ENCODE peak calls at places on chromosomes 13 and 19, in ten cellular contexts. B, Y, T, L, H, E, K, U, F and Z are unnamed samples.

GRCh38 chr19:42088471-42089190 is 12.7 kb downstream of the ZNF574 start:
- DNase-seq in B (peak), Y (peak), L (no peak), T (no peak), U (no peak), F (no peak), K (peak), E (no peak), H (peak), Z (peak)

GRCh38 chr13:39767791-39768564 is 112.5 kb downstream of the COG6 start:
- DNase-seq in F (no peak), T (peak), Y (peak), L (peak), B (no peak), H (no peak), U (no peak), E (no peak), K (no peak), Z (no peak)

GRCh38 chr13:74128171-74128767 is 5.9 kb downstream of the KLF12 start:
- DNase-seq in F (peak), H (peak), L (no peak), B (peak), Y (peak), T (no peak), K (no peak), U (no peak), E (no peak), Z (no peak)

GRCh38 chr19:23932878-23933277 is 18.2 kb downstream of the ZNF726 start:
- DNase-seq in K (no peak), E (no peak), H (no peak), B (no peak), F (no peak), T (no peak), L (no peak), Y (no peak), U (no peak), Z (no peak)

GRCh38 chr19:18257503-18258470 is 16.5 kb downstream of the IQCN start:
- DNase-seq in T (no peak), H (no peak), U (no peak), F (no peak), B (no peak), L (no peak), E (no peak), K (no peak), Y (no peak), Z (no peak)

GRCh38 chr13:64154514-64154913 is 2738.9 kb upstream of the PCDH20 start:
- DNase-seq in K (peak), F (no peak), H (no peak), Y (peak), U (no peak), B (peak), T (no peak), L (no peak), E (no peak), Z (no peak)

GRCh38 chr19:2775556-2776430 is 7.3 kb downstream of the SGTA start:
- DNase-seq in B (peak), H (no peak), L (no peak), E (no peak), K (peak), T (peak), F (no peak), U (no peak), Y (peak), Z (no peak)

GRCh38 chr19:13164370-13165090 is 14.3 kb downstream of the IER2 start:
- DNase-seq in T (peak), F (peak), L (peak), K (no peak), E (no peak), U (no peak), H (no peak), B (peak), Y (peak), Z (no peak)

GRCh38 chr13:65613004-65613403 is 1617.1 kb downstream of the PCDH9 start:
- DNase-seq in F (no peak), H (no peak), T (no peak), Y (no peak), E (no peak), B (no peak), U (no peak), L (no peak), K (no peak), Z (no peak)

GRCh38 chr13:34176636-34177035 is 358.7 kb downstream of the RFC3 start:
- DNase-seq in Y (no peak), H (no peak), K (no peak), F (no peak), T (no peak), B (no peak), E (no peak), L (no peak), U (no peak), Z (no peak)

GRCh38 chr13:52921194-52921593 is 72.8 kb upstream of the PCDH8 start:
- DNase-seq in U (peak), E (no peak), K (no peak), H (no peak), B (no peak), Y (no peak), F (no peak), L (peak), T (peak), Z (no peak)

GRCh38 chr13:61900033-61900432 is 484.4 kb upstream of the PCDH20 start:
- DNase-seq in U (no peak), E (no peak), L (no peak), H (no peak), T (no peak), Y (no peak), B (no peak), F (no peak), K (no peak), Z (no peak)

GRCh38 chr19:17725422-17726078 is 6.3 kb downstream of the MAP1S start:
- DNase-seq in K (no peak), T (no peak), E (no peak), U (no peak), Y (no peak), L (no peak), F (no peak), H (no peak), B (no peak), Z (no peak)

GRCh38 chr19:42176990-42177685 is 40.3 kb downstream of the DEDD2 start:
- DNase-seq in Y (peak), K (peak), F (peak), B (peak), T (peak), E (no peak), L (peak), U (no peak), H (peak), Z (no peak)

GRCh38 chr19:49073514-49074378 is 1.2 kb upstream of the KCNA7 start:
- DNase-seq in E (no peak), U (no peak), Y (no peak), K (no peak), F (no peak), H (no peak), T (no peak), L (no peak), B (no peak), Z (no peak)

GRCh38 chr13:101512650-101513049 is 60.2 kb downstream of the ITGBL1 start:
- DNase-seq in U (no peak), H (no peak), L (no peak), T (no peak), B (peak), Y (peak), F (no peak), E (no peak), K (peak), Z (no peak)

DNA sequence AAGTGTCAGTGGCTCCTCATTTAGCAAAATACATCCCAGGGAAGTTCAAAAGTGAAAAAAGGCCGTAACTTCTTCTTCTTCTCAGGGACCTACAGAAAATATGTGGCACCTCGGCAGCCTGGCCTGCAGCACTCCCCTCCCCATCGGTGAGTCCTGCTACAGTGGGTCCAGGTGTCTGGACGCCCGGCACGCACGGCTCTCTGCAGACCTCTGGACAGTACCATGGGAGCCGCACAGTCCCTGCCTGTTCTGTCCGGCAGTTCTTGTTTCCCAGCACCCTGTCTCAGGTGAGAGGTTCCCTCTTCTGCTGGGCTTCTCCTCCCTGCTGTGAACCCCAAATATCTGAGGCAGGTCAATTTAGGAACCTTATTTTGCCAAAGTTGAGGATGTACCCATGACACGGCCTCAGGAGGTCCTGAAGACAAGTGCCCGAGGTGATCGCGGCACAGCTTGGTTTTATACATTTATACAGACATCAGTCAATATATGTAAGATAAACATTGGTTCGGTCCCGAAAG is 36.8 kb upstream of the ALOX5AP start:
- DNase-seq in T (no peak), H (no peak), K (no peak), E (no peak), L (no peak), B (no peak), U (no peak), F (no peak), Y (no peak), Z (no peak)
- TF ChIP-seq CTCF in T (no peak), H (no peak), K (no peak), E (no peak), L (no peak), B (no peak), U (no peak), F (no peak), Y (no peak), Z (no peak)

GRCh38 chr13:110129539-110130186 is 177.3 kb downstream of the COL4A1 start:
- DNase-seq in K (no peak), B (no peak), Y (no peak), F (no peak), T (no peak), H (no peak), U (no peak), E (no peak), L (no peak), Z (no peak)
- H3K4me3 ChIP-seq in K (no peak), B (no peak), Y (no peak), F (no peak), T (no peak), H (no peak), U (no peak), E (no peak), L (no peak), Z (no peak)

GRCh38 chr13:98447881-98448641 is 128.8 kb downstream of the STK24 start:
- DNase-seq in F (peak), L (peak), K (no peak), E (no peak), B (no peak), T (peak), Y (peak), U (peak), H (no peak), Z (no peak)
- TF ChIP-seq CTCF in F (peak), L (peak), K (peak), E (no peak), B (peak), T (no peak), Y (peak), U (peak), H (peak), Z (peak)

GRCh38 chr19:46133101-46133627 is 8.7 kb upstream of the IGFL3 start:
- DNase-seq in E (no peak), Y (peak), H (peak), B (peak), U (no peak), L (peak), K (peak), T (peak), F (no peak), Z (peak)
- H3K4me3 ChIP-seq in E (peak), Y (peak), H (peak), B (peak), U (no peak), L (no peak), K (peak), T (no peak), F (no peak), Z (peak)

DNA sequence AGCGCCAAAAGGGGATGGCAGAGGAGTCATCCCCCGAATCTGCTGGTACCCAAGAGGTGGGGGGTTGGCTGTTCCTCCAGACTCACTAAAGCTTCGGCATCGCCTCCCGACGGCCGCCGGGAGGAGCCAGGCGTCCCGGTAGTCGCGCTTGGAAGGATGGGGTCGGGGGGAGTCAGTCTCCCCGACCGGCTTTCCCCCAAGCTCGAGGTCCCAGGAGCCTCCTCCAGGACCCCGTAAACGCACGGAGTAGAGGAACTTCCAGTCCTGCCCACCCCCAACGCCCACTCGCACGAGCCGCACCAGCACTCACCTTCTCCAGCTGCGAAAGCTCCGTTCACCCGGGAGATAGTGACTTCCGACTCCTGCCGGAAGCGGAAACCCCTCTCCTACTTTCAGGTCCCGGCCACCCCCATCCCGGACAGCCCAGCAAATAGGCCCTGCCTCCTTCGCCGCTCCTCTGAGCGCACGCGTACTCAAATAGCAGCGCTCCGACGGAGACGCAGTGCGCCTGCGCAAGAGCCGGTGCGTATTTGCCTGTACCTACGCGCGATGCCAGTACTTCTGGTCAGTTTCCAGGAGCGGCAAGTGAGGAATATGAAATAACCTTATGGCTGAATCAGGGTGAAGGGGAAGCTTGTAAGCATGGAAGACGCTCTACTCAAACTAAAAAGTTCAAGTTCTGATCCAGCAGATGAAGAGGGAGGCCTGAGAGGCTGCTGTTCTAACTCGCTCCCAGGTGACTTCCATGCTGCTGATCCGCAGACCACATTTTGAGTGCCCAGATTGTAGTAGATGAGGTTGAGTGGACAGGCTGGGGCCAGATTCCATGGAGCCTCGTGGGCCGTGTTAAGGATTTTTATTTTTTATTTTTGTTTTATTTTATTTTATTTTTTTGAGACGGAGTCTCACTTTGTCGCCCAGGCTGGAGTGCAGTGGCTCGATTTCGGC is at the start of gene ELOF1:
- DNase-seq in T (peak), F (peak), B (peak), H (peak), U (peak), K (peak), E (peak), L (peak), Y (peak), Z (peak)
- TF ChIP-seq CTCF in T (no peak), F (peak), B (peak), H (peak), U (peak), K (peak), E (peak), L (no peak), Y (peak), Z (peak)

GRCh38 chr19:45779231-45780145 is 2.8 kb downstream of the DMPK start:
- DNase-seq in B (peak), L (peak), U (no peak), K (no peak), E (peak), F (peak), Y (peak), H (no peak), T (peak), Z (no peak)
- H3K4me3 ChIP-seq in B (no peak), L (peak), U (peak), K (no peak), E (peak), F (no peak), Y (no peak), H (no peak), T (no peak), Z (peak)

DNA sequence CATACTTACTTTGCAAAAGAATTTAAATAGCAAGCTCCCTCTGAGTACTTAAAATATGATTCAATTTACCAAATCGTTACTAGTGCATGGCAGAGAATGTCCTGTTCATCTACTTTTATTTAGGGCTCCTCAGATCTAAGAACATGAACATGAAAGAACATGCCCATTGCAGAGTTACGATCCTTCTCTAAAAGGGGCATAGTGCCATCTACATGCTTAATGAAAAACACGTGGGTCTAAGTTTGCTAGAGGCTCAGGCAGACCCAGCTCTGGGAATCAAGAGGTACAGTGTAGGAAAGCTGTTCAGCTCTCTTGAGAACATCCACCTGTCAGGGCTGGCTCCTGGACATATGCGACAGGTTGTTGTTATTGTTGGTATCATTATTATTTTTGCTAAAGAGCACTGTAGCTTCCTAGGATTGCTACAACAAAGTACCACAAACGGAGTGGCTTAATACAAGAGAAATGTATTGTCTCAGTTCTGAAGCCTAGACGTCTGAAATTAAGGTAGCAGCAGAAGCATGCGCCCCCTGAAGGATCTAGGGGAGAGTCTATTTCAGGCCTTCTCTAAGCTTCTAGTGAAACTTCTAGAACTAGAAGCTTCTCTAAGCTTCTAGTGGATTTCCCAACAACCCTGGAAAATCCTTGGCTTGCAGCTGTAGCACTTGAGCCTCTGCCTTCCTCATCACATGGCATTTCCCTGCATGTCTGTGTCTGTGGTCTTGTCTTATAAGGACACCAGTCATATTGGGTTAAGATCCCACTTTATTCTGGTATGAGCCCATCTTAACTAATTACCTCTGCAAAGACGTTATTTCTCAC is 133.9 kb downstream of the DCT start:
- DNase-seq in L (peak), H (no peak), K (no peak), E (no peak), B (peak), F (no peak), U (no peak), T (no peak), Y (peak), Z (no peak)
- TF ChIP-seq CTCF in L (no peak), H (peak), K (no peak), E (no peak), B (peak), F (no peak), U (no peak), T (no peak), Y (no peak), Z (no peak)

GRCh38 chr19:1104452-1105216 is 840 bp downstream of the GPX4 start:
- DNase-seq in L (peak), H (no peak), B (peak), T (peak), Y (peak), E (no peak), F (peak), K (no peak), U (no peak), Z (no peak)

GRCh38 chr19:1101337-1101698 is 2.5 kb upstream of the GPX4 start:
- DNase-seq in U (no peak), H (no peak), L (peak), B (no peak), F (no peak), E (no peak), Y (no peak), K (no peak), T (no peak), Z (no peak)

GRCh38 chr19:1105217-1105872 is 1.6 kb downstream of the GPX4 start:
- DNase-seq in U (no peak), Y (no peak), K (no peak), L (no peak), H (no peak), B (no peak), E (no peak), T (no peak), F (no peak), Z (no peak)

GRCh38 chr19:1103691-1104451 is at the start of gene GPX4:
- DNase-seq in T (peak), F (peak), Y (peak), H (peak), L (peak), E (peak), U (peak), B (peak), K (peak), Z (peak)

DNA sequence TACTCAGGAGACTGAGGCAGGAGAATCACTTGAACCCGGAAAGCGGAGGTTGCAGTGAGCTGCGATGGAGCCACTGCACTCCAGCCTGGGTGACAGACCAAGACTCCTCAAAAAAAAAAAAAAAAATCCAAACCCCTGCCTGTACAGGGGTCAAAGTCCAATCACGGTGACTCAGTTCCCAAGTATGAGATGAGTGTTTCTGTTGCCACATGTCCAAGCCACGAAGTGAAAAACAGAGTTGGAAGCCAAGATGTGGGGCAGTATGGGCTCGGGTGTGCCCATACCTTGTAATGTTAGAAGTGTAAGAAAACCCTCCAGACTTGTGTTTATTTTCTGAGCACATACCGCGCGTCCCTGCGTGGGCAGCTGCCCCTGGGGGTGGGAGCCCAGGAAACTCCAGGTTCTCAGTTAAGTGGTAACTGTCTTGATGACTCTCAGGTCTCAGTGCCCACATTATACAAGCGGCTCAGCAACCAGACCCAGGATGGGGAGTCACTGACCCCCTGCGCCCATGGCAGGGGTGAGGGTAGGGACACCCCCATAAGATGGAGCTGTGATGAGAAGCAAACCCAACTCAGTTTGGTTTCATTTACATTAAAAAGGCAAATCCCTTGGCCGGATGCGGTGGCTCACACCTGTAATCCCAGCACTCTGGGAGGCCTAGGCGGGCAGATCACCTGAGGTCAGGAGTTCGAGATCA is 1.2 kb upstream of the GPX4 start:
- DNase-seq in B (peak), U (peak), K (peak), E (peak), F (no peak), Y (peak), H (peak), L (peak), T (no peak), Z (peak)
- H3K4me3 ChIP-seq in B (peak), U (no peak), K (no peak), E (peak), F (no peak), Y (no peak), H (peak), L (no peak), T (no peak), Z (peak)